ENCODE peak calls at places on chromosomes 3 and 15, in ten cellular contexts. One of them, this sample, is unnamed.

GRCh38 chr3:165855581-165855980 is 18.4 kb upstream of the BCHE start:
- DNase-seq in T-helper 17 cell: no peak
- DNase-seq in NCI-H2029 treated with DMSO at 0.1 percent for 48 hours: no peak
- DNase-seq in neuronal stem cell: no peak
- DNase-seq in stimulated activated CD4-positive, alpha-beta T cell treated with anti-CD3 and anti-CD28 coated beads, TNF-alpha, amount 100 ng/mL, for 4 hours: no peak
- DNase-seq in Kasumi-1: no peak
- DNase-seq in LoVo: no peak
- DNase-seq in astrocyte of the spinal cord: peak
- DNase-seq in ELR: peak
- DNase-seq in foreskin fibroblast: no peak
- DNase-seq in this sample: no peak

GRCh38 chr3:130374908-130375307 is 29.4 kb downstream of the COL6A5 start:
- DNase-seq in T-helper 17 cell: no peak
- DNase-seq in NCI-H2029 treated with DMSO at 0.1 percent for 48 hours: no peak
- DNase-seq in neuronal stem cell: no peak
- DNase-seq in stimulated activated CD4-positive, alpha-beta T cell treated with anti-CD3 and anti-CD28 coated beads, TNF-alpha, amount 100 ng/mL, for 4 hours: no peak
- DNase-seq in Kasumi-1: no peak
- DNase-seq in LoVo: no peak
- DNase-seq in astrocyte of the spinal cord: no peak
- DNase-seq in ELR: no peak
- DNase-seq in foreskin fibroblast: no peak
- DNase-seq in this sample: no peak

GRCh38 chr15:62603757-62604156 is 438.7 kb upstream of the C2CD4B start:
- DNase-seq in T-helper 17 cell: no peak
- DNase-seq in NCI-H2029 treated with DMSO at 0.1 percent for 48 hours: no peak
- DNase-seq in neuronal stem cell: no peak
- DNase-seq in stimulated activated CD4-positive, alpha-beta T cell treated with anti-CD3 and anti-CD28 coated beads, TNF-alpha, amount 100 ng/mL, for 4 hours: no peak
- DNase-seq in Kasumi-1: no peak
- DNase-seq in LoVo: peak
- DNase-seq in astrocyte of the spinal cord: no peak
- DNase-seq in ELR: no peak
- DNase-seq in foreskin fibroblast: peak
- DNase-seq in this sample: no peak

GRCh38 chr3:13808576-13808975 is 71.3 kb downstream of the WNT7A start:
- DNase-seq in T-helper 17 cell: no peak
- DNase-seq in NCI-H2029 treated with DMSO at 0.1 percent for 48 hours: no peak
- DNase-seq in neuronal stem cell: no peak
- DNase-seq in stimulated activated CD4-positive, alpha-beta T cell treated with anti-CD3 and anti-CD28 coated beads, TNF-alpha, amount 100 ng/mL, for 4 hours: no peak
- DNase-seq in Kasumi-1: no peak
- DNase-seq in LoVo: no peak
- DNase-seq in astrocyte of the spinal cord: no peak
- DNase-seq in ELR: no peak
- DNase-seq in foreskin fibroblast: no peak
- DNase-seq in this sample: no peak

GRCh38 chr3:264394-265156 is 68.0 kb downstream of the CHL1 start:
- DNase-seq in T-helper 17 cell: no peak
- DNase-seq in NCI-H2029 treated with DMSO at 0.1 percent for 48 hours: peak
- DNase-seq in neuronal stem cell: no peak
- DNase-seq in stimulated activated CD4-positive, alpha-beta T cell treated with anti-CD3 and anti-CD28 coated beads, TNF-alpha, amount 100 ng/mL, for 4 hours: no peak
- DNase-seq in Kasumi-1: no peak
- DNase-seq in LoVo: peak
- DNase-seq in astrocyte of the spinal cord: peak
- DNase-seq in ELR: no peak
- DNase-seq in foreskin fibroblast: no peak
- DNase-seq in this sample: no peak

GRCh38 chr3:139715736-139716135 is 38.0 kb upstream of the NMNAT3 start:
- DNase-seq in T-helper 17 cell: no peak
- DNase-seq in NCI-H2029 treated with DMSO at 0.1 percent for 48 hours: no peak
- DNase-seq in neuronal stem cell: no peak
- DNase-seq in stimulated activated CD4-positive, alpha-beta T cell treated with anti-CD3 and anti-CD28 coated beads, TNF-alpha, amount 100 ng/mL, for 4 hours: no peak
- DNase-seq in Kasumi-1: no peak
- DNase-seq in LoVo: no peak
- DNase-seq in astrocyte of the spinal cord: no peak
- DNase-seq in ELR: no peak
- DNase-seq in foreskin fibroblast: no peak
- DNase-seq in this sample: no peak

GRCh38 chr3:104102386-104102785 is 1264.3 kb upstream of the ALCAM start:
- DNase-seq in T-helper 17 cell: no peak
- DNase-seq in NCI-H2029 treated with DMSO at 0.1 percent for 48 hours: peak
- DNase-seq in neuronal stem cell: peak
- DNase-seq in stimulated activated CD4-positive, alpha-beta T cell treated with anti-CD3 and anti-CD28 coated beads, TNF-alpha, amount 100 ng/mL, for 4 hours: no peak
- DNase-seq in Kasumi-1: peak
- DNase-seq in LoVo: peak
- DNase-seq in astrocyte of the spinal cord: peak
- DNase-seq in ELR: peak
- DNase-seq in foreskin fibroblast: no peak
- DNase-seq in this sample: peak

GRCh38 chr3:120198305-120198878 is 86.6 kb downstream of the GPR156 start:
- DNase-seq in T-helper 17 cell: no peak
- DNase-seq in NCI-H2029 treated with DMSO at 0.1 percent for 48 hours: no peak
- DNase-seq in neuronal stem cell: no peak
- DNase-seq in stimulated activated CD4-positive, alpha-beta T cell treated with anti-CD3 and anti-CD28 coated beads, TNF-alpha, amount 100 ng/mL, for 4 hours: no peak
- DNase-seq in Kasumi-1: peak
- DNase-seq in LoVo: peak
- DNase-seq in astrocyte of the spinal cord: peak
- DNase-seq in ELR: peak
- DNase-seq in foreskin fibroblast: no peak
- DNase-seq in this sample: no peak

GRCh38 chr3:145017959-145018358 is 1046.3 kb downstream of the DIPK2A start:
- DNase-seq in T-helper 17 cell: no peak
- DNase-seq in NCI-H2029 treated with DMSO at 0.1 percent for 48 hours: no peak
- DNase-seq in neuronal stem cell: no peak
- DNase-seq in stimulated activated CD4-positive, alpha-beta T cell treated with anti-CD3 and anti-CD28 coated beads, TNF-alpha, amount 100 ng/mL, for 4 hours: no peak
- DNase-seq in Kasumi-1: no peak
- DNase-seq in LoVo: peak
- DNase-seq in astrocyte of the spinal cord: peak
- DNase-seq in ELR: peak
- DNase-seq in foreskin fibroblast: no peak
- DNase-seq in this sample: no peak

GRCh38 chr15:65862682-65863081 is 6.6 kb upstream of the RAB11A start:
- DNase-seq in T-helper 17 cell: peak
- DNase-seq in NCI-H2029 treated with DMSO at 0.1 percent for 48 hours: no peak
- DNase-seq in neuronal stem cell: peak
- DNase-seq in stimulated activated CD4-positive, alpha-beta T cell treated with anti-CD3 and anti-CD28 coated beads, TNF-alpha, amount 100 ng/mL, for 4 hours: peak
- DNase-seq in Kasumi-1: peak
- DNase-seq in LoVo: peak
- DNase-seq in astrocyte of the spinal cord: peak
- DNase-seq in ELR: peak
- DNase-seq in foreskin fibroblast: peak
- DNase-seq in this sample: peak

GRCh38 chr3:25783661-25784512 is 644 bp upstream of the NGLY1 start:
- DNase-seq in T-helper 17 cell: no peak
- DNase-seq in NCI-H2029 treated with DMSO at 0.1 percent for 48 hours: peak
- DNase-seq in neuronal stem cell: peak
- DNase-seq in stimulated activated CD4-positive, alpha-beta T cell treated with anti-CD3 and anti-CD28 coated beads, TNF-alpha, amount 100 ng/mL, for 4 hours: no peak
- DNase-seq in Kasumi-1: peak
- DNase-seq in LoVo: peak
- DNase-seq in astrocyte of the spinal cord: peak
- DNase-seq in ELR: peak
- DNase-seq in foreskin fibroblast: peak
- DNase-seq in this sample: no peak

GRCh38 chr3:196064006-196064405 is 17.9 kb downstream of the TFRC start:
- DNase-seq in T-helper 17 cell: no peak
- DNase-seq in NCI-H2029 treated with DMSO at 0.1 percent for 48 hours: no peak
- DNase-seq in neuronal stem cell: no peak
- DNase-seq in stimulated activated CD4-positive, alpha-beta T cell treated with anti-CD3 and anti-CD28 coated beads, TNF-alpha, amount 100 ng/mL, for 4 hours: no peak
- DNase-seq in Kasumi-1: no peak
- DNase-seq in LoVo: no peak
- DNase-seq in astrocyte of the spinal cord: no peak
- DNase-seq in ELR: no peak
- DNase-seq in foreskin fibroblast: no peak
- DNase-seq in this sample: no peak

GRCh38 chr3:177772908-177773557 is 575.8 kb upstream of the TBL1XR1 start:
- DNase-seq in T-helper 17 cell: no peak
- DNase-seq in NCI-H2029 treated with DMSO at 0.1 percent for 48 hours: peak
- DNase-seq in neuronal stem cell: no peak
- DNase-seq in stimulated activated CD4-positive, alpha-beta T cell treated with anti-CD3 and anti-CD28 coated beads, TNF-alpha, amount 100 ng/mL, for 4 hours: no peak
- DNase-seq in Kasumi-1: peak
- DNase-seq in LoVo: no peak
- DNase-seq in astrocyte of the spinal cord: no peak
- DNase-seq in ELR: no peak
- DNase-seq in foreskin fibroblast: no peak
- DNase-seq in this sample: no peak

GRCh38 chr3:33883538-33884203 is 85.2 kb downstream of the PDCD6IP start:
- DNase-seq in T-helper 17 cell: no peak
- DNase-seq in NCI-H2029 treated with DMSO at 0.1 percent for 48 hours: peak
- DNase-seq in neuronal stem cell: peak
- DNase-seq in stimulated activated CD4-positive, alpha-beta T cell treated with anti-CD3 and anti-CD28 coated beads, TNF-alpha, amount 100 ng/mL, for 4 hours: no peak
- DNase-seq in Kasumi-1: peak
- DNase-seq in LoVo: peak
- DNase-seq in astrocyte of the spinal cord: peak
- DNase-seq in ELR: peak
- DNase-seq in foreskin fibroblast: peak
- DNase-seq in this sample: peak

GRCh38 chr15:72112111-72112510 is 5.8 kb downstream of the MYO9A start:
- DNase-seq in T-helper 17 cell: no peak
- DNase-seq in NCI-H2029 treated with DMSO at 0.1 percent for 48 hours: no peak
- DNase-seq in neuronal stem cell: no peak
- DNase-seq in stimulated activated CD4-positive, alpha-beta T cell treated with anti-CD3 and anti-CD28 coated beads, TNF-alpha, amount 100 ng/mL, for 4 hours: no peak
- DNase-seq in Kasumi-1: no peak
- DNase-seq in LoVo: no peak
- DNase-seq in astrocyte of the spinal cord: no peak
- DNase-seq in ELR: no peak
- DNase-seq in foreskin fibroblast: no peak
- DNase-seq in this sample: no peak

GRCh38 chr3:27633224-27633545 is 88.9 kb downstream of the EOMES start:
- DNase-seq in T-helper 17 cell: no peak
- DNase-seq in NCI-H2029 treated with DMSO at 0.1 percent for 48 hours: peak
- DNase-seq in neuronal stem cell: no peak
- DNase-seq in stimulated activated CD4-positive, alpha-beta T cell treated with anti-CD3 and anti-CD28 coated beads, TNF-alpha, amount 100 ng/mL, for 4 hours: no peak
- DNase-seq in Kasumi-1: peak
- DNase-seq in LoVo: peak
- DNase-seq in astrocyte of the spinal cord: no peak
- DNase-seq in ELR: peak
- DNase-seq in foreskin fibroblast: peak
- DNase-seq in this sample: no peak

GRCh38 chr3:41258239-41258800 is 59.0 kb downstream of the CTNNB1 start:
- DNase-seq in T-helper 17 cell: no peak
- DNase-seq in NCI-H2029 treated with DMSO at 0.1 percent for 48 hours: no peak
- DNase-seq in neuronal stem cell: no peak
- DNase-seq in stimulated activated CD4-positive, alpha-beta T cell treated with anti-CD3 and anti-CD28 coated beads, TNF-alpha, amount 100 ng/mL, for 4 hours: no peak
- DNase-seq in Kasumi-1: no peak
- DNase-seq in LoVo: no peak
- DNase-seq in astrocyte of the spinal cord: no peak
- DNase-seq in ELR: no peak
- DNase-seq in foreskin fibroblast: no peak
- DNase-seq in this sample: no peak

GRCh38 chr15:66440501-66440900 is 53.8 kb downstream of the MAP2K1 start:
- DNase-seq in T-helper 17 cell: no peak
- DNase-seq in NCI-H2029 treated with DMSO at 0.1 percent for 48 hours: no peak
- DNase-seq in neuronal stem cell: no peak
- DNase-seq in stimulated activated CD4-positive, alpha-beta T cell treated with anti-CD3 and anti-CD28 coated beads, TNF-alpha, amount 100 ng/mL, for 4 hours: no peak
- DNase-seq in Kasumi-1: no peak
- DNase-seq in LoVo: no peak
- DNase-seq in astrocyte of the spinal cord: no peak
- DNase-seq in ELR: no peak
- DNase-seq in foreskin fibroblast: no peak
- DNase-seq in this sample: no peak

GRCh38 chr3:119585867-119586570 is 6.7 kb downstream of the ADPRH start:
- DNase-seq in T-helper 17 cell: no peak
- DNase-seq in NCI-H2029 treated with DMSO at 0.1 percent for 48 hours: no peak
- DNase-seq in neuronal stem cell: no peak
- DNase-seq in stimulated activated CD4-positive, alpha-beta T cell treated with anti-CD3 and anti-CD28 coated beads, TNF-alpha, amount 100 ng/mL, for 4 hours: no peak
- DNase-seq in Kasumi-1: no peak
- DNase-seq in LoVo: no peak
- DNase-seq in astrocyte of the spinal cord: no peak
- DNase-seq in ELR: no peak
- DNase-seq in foreskin fibroblast: no peak
- DNase-seq in this sample: no peak

GRCh38 chr3:84985795-84986194 is 27.0 kb downstream of the CADM2 start:
- DNase-seq in T-helper 17 cell: no peak
- DNase-seq in NCI-H2029 treated with DMSO at 0.1 percent for 48 hours: no peak
- DNase-seq in neuronal stem cell: no peak
- DNase-seq in stimulated activated CD4-positive, alpha-beta T cell treated with anti-CD3 and anti-CD28 coated beads, TNF-alpha, amount 100 ng/mL, for 4 hours: no peak
- DNase-seq in Kasumi-1: no peak
- DNase-seq in LoVo: no peak
- DNase-seq in astrocyte of the spinal cord: no peak
- DNase-seq in ELR: no peak
- DNase-seq in foreskin fibroblast: no peak
- DNase-seq in this sample: no peak

GRCh38 chr15:95875141-95875643 is 455.3 kb upstream of the NR2F2 start:
- DNase-seq in T-helper 17 cell: no peak
- DNase-seq in NCI-H2029 treated with DMSO at 0.1 percent for 48 hours: no peak
- DNase-seq in neuronal stem cell: no peak
- DNase-seq in stimulated activated CD4-positive, alpha-beta T cell treated with anti-CD3 and anti-CD28 coated beads, TNF-alpha, amount 100 ng/mL, for 4 hours: no peak
- DNase-seq in Kasumi-1: peak
- DNase-seq in LoVo: no peak
- DNase-seq in astrocyte of the spinal cord: peak
- DNase-seq in ELR: peak
- DNase-seq in foreskin fibroblast: peak
- DNase-seq in this sample: no peak

GRCh38 chr3:126567696-126568438 is 9.1 kb upstream of the C3orf22 start:
- DNase-seq in T-helper 17 cell: no peak
- DNase-seq in NCI-H2029 treated with DMSO at 0.1 percent for 48 hours: no peak
- DNase-seq in neuronal stem cell: no peak
- DNase-seq in stimulated activated CD4-positive, alpha-beta T cell treated with anti-CD3 and anti-CD28 coated beads, TNF-alpha, amount 100 ng/mL, for 4 hours: no peak
- DNase-seq in Kasumi-1: no peak
- DNase-seq in LoVo: no peak
- DNase-seq in astrocyte of the spinal cord: no peak
- DNase-seq in ELR: no peak
- DNase-seq in foreskin fibroblast: no peak
- DNase-seq in this sample: no peak

GRCh38 chr3:191740712-191741111 is 279.7 kb downstream of the PYDC2 start:
- DNase-seq in T-helper 17 cell: no peak
- DNase-seq in NCI-H2029 treated with DMSO at 0.1 percent for 48 hours: no peak
- DNase-seq in neuronal stem cell: no peak
- DNase-seq in stimulated activated CD4-positive, alpha-beta T cell treated with anti-CD3 and anti-CD28 coated beads, TNF-alpha, amount 100 ng/mL, for 4 hours: no peak
- DNase-seq in Kasumi-1: no peak
- DNase-seq in LoVo: no peak
- DNase-seq in astrocyte of the spinal cord: no peak
- DNase-seq in ELR: peak
- DNase-seq in foreskin fibroblast: no peak
- DNase-seq in this sample: no peak

GRCh38 chr3:131933665-131934064 is 101.1 kb downstream of the CPNE4 start:
- DNase-seq in T-helper 17 cell: no peak
- DNase-seq in NCI-H2029 treated with DMSO at 0.1 percent for 48 hours: no peak
- DNase-seq in neuronal stem cell: no peak
- DNase-seq in stimulated activated CD4-positive, alpha-beta T cell treated with anti-CD3 and anti-CD28 coated beads, TNF-alpha, amount 100 ng/mL, for 4 hours: no peak
- DNase-seq in Kasumi-1: no peak
- DNase-seq in LoVo: no peak
- DNase-seq in astrocyte of the spinal cord: peak
- DNase-seq in ELR: no peak
- DNase-seq in foreskin fibroblast: peak
- DNase-seq in this sample: no peak

GRCh38 chr3:155978324-155978723 is 107.9 kb downstream of the GMPS start:
- DNase-seq in T-helper 17 cell: no peak
- DNase-seq in NCI-H2029 treated with DMSO at 0.1 percent for 48 hours: no peak
- DNase-seq in neuronal stem cell: no peak
- DNase-seq in stimulated activated CD4-positive, alpha-beta T cell treated with anti-CD3 and anti-CD28 coated beads, TNF-alpha, amount 100 ng/mL, for 4 hours: no peak
- DNase-seq in Kasumi-1: peak
- DNase-seq in LoVo: no peak
- DNase-seq in astrocyte of the spinal cord: no peak
- DNase-seq in ELR: peak
- DNase-seq in foreskin fibroblast: no peak
- DNase-seq in this sample: no peak

GRCh38 chr3:149790265-149790664 is 2.1 kb downstream of the ANKUB1 start:
- DNase-seq in T-helper 17 cell: no peak
- DNase-seq in NCI-H2029 treated with DMSO at 0.1 percent for 48 hours: no peak
- DNase-seq in neuronal stem cell: no peak
- DNase-seq in stimulated activated CD4-positive, alpha-beta T cell treated with anti-CD3 and anti-CD28 coated beads, TNF-alpha, amount 100 ng/mL, for 4 hours: no peak
- DNase-seq in Kasumi-1: no peak
- DNase-seq in LoVo: peak
- DNase-seq in astrocyte of the spinal cord: no peak
- DNase-seq in ELR: peak
- DNase-seq in foreskin fibroblast: peak
- DNase-seq in this sample: no peak

GRCh38 chr3:112109313-112109712 is 23.1 kb downstream of the C3orf52 start:
- DNase-seq in T-helper 17 cell: no peak
- DNase-seq in NCI-H2029 treated with DMSO at 0.1 percent for 48 hours: peak
- DNase-seq in neuronal stem cell: no peak
- DNase-seq in stimulated activated CD4-positive, alpha-beta T cell treated with anti-CD3 and anti-CD28 coated beads, TNF-alpha, amount 100 ng/mL, for 4 hours: no peak
- DNase-seq in Kasumi-1: no peak
- DNase-seq in LoVo: no peak
- DNase-seq in astrocyte of the spinal cord: no peak
- DNase-seq in ELR: no peak
- DNase-seq in foreskin fibroblast: no peak
- DNase-seq in this sample: no peak

GRCh38 chr3:11720220-11721113 is 76.8 kb upstream of the VGLL4 start:
- DNase-seq in T-helper 17 cell: peak
- DNase-seq in NCI-H2029 treated with DMSO at 0.1 percent for 48 hours: peak
- DNase-seq in neuronal stem cell: peak
- DNase-seq in stimulated activated CD4-positive, alpha-beta T cell treated with anti-CD3 and anti-CD28 coated beads, TNF-alpha, amount 100 ng/mL, for 4 hours: peak
- DNase-seq in Kasumi-1: peak
- DNase-seq in LoVo: peak
- DNase-seq in astrocyte of the spinal cord: peak
- DNase-seq in ELR: peak
- DNase-seq in foreskin fibroblast: peak
- DNase-seq in this sample: peak

This sample was measured in memory B cell.